ENCODE peak calls at places on chromosomes 16 and 17, in six cellular contexts. E is heart right ventricle, R is erythroblast, K is nucleus accumbens, F is T-helper 1 cell, O is NCI-H345. N is an unnamed sample.

GRCh38 chr16:17273142-17273561 is 197.6 kb downstream of the XYLT1 start:
- DNase-seq in E (no peak), R (peak), K (no peak), F (no peak), O (no peak), N (no peak)

GRCh38 chr17:37131670-37132620 is 183.2 kb downstream of the AATF start:
- DNase-seq in R (no peak), K (no peak), E (no peak), O (no peak), F (no peak), N (no peak)

GRCh38 chr17:27984404-27984803 is 58.1 kb upstream of the NLK start:
- DNase-seq in E (no peak), O (no peak), K (no peak), F (no peak), R (no peak), N (no peak)

GRCh38 chr16:89958068-89958467 is 9.5 kb downstream of the DEF8 start:
- DNase-seq in O (no peak), R (peak), F (no peak), K (no peak), E (peak), N (peak)

GRCh38 chr16:90018297-90019200 is 707 bp downstream of the DBNDD1 start:
- DNase-seq in K (no peak), F (no peak), E (no peak), O (peak), R (no peak), N (no peak)

GRCh38 chr16:73703891-73704290 is 592.7 kb upstream of the PSMD7 start:
- DNase-seq in R (no peak), K (no peak), O (no peak), E (no peak), F (no peak), N (no peak)

GRCh38 chr17:80868022-80868609 is 123.5 kb upstream of the CHMP6 start:
- DNase-seq in K (no peak), O (no peak), E (no peak), R (no peak), F (no peak), N (no peak)

GRCh38 chr16:19073344-19073743 is 5.9 kb downstream of the COQ7 start:
- DNase-seq in R (no peak), O (no peak), E (no peak), K (no peak), F (no peak), N (no peak)

GRCh38 chr17:66834919-66835454 is at the start of gene CACNG5:
- DNase-seq in K (no peak), E (no peak), F (no peak), R (no peak), O (no peak), N (no peak)

GRCh38 chr16:86134802-86135461 is 236.0 kb downstream of the IRF8 start:
- DNase-seq in F (no peak), K (no peak), O (no peak), R (no peak), E (no peak), N (no peak)

GRCh38 chr16:15593235-15593634 is 49.7 kb downstream of the MARF1 start:
- DNase-seq in F (no peak), K (no peak), R (no peak), E (no peak), O (no peak), N (peak)

GRCh38 chr17:45225051-45225700 is 3.5 kb downstream of the FMNL1 start:
- DNase-seq in K (no peak), O (no peak), R (no peak), E (no peak), F (no peak), N (peak)

GRCh38 chr17:72539981-72540897 is 419.4 kb downstream of the SOX9 start:
- DNase-seq in O (peak), K (no peak), E (peak), R (peak), F (peak), N (peak)